ENCODE peak calls at places on chromosome 2, in six cellular contexts. One of them, this sample, is unnamed.

GRCh38 chr2:10798783-10799182 is 13.8 kb downstream of the PDIA6 start:
- DNase-seq in cardiac muscle cell: no peak
- DNase-seq in MM.1S: no peak
- DNase-seq in tibial artery: no peak
- DNase-seq in kidney: no peak
- DNase-seq in CD4-positive, alpha-beta memory T cell: no peak
- DNase-seq in this sample: no peak

GRCh38 chr2:133213651-133214050 is 354.6 kb downstream of the NCKAP5 start:
- DNase-seq in cardiac muscle cell: no peak
- DNase-seq in MM.1S: no peak
- DNase-seq in tibial artery: no peak
- DNase-seq in kidney: no peak
- DNase-seq in CD4-positive, alpha-beta memory T cell: no peak
- DNase-seq in this sample: no peak

GRCh38 chr2:230784840-230785239 is 72.2 kb downstream of the CAB39 start:
- DNase-seq in cardiac muscle cell: peak; percentile 37
- DNase-seq in MM.1S: no peak
- DNase-seq in tibial artery: no peak
- DNase-seq in kidney: no peak
- DNase-seq in CD4-positive, alpha-beta memory T cell: no peak
- DNase-seq in this sample: no peak

GRCh38 chr2:141020346-141020745 is 1110.5 kb downstream of the LRP1B start:
- DNase-seq in cardiac muscle cell: no peak
- DNase-seq in MM.1S: no peak
- DNase-seq in tibial artery: no peak
- DNase-seq in kidney: no peak
- DNase-seq in CD4-positive, alpha-beta memory T cell: no peak
- DNase-seq in this sample: no peak

GRCh38 chr2:227509824-227510619 is 38.1 kb downstream of the AGFG1 start:
- DNase-seq in cardiac muscle cell: peak; percentile 29
- DNase-seq in MM.1S: no peak
- DNase-seq in tibial artery: no peak
- DNase-seq in kidney: no peak
- DNase-seq in CD4-positive, alpha-beta memory T cell: no peak
- DNase-seq in this sample: no peak

GRCh38 chr2:234823877-234824376 is 127.9 kb upstream of the SH3BP4 start:
- DNase-seq in cardiac muscle cell: peak; percentile 95
- DNase-seq in MM.1S: no peak
- DNase-seq in tibial artery: peak; percentile 59
- DNase-seq in kidney: no peak
- DNase-seq in CD4-positive, alpha-beta memory T cell: no peak
- DNase-seq in this sample: peak; percentile 37

GRCh38 chr2:215360596-215360995 is 48.7 kb downstream of the ATIC start:
- DNase-seq in cardiac muscle cell: peak; percentile 14
- DNase-seq in MM.1S: no peak
- DNase-seq in tibial artery: no peak
- DNase-seq in kidney: no peak
- DNase-seq in CD4-positive, alpha-beta memory T cell: no peak
- DNase-seq in this sample: no peak

GRCh38 chr2:28263690-28264089 is 129.0 kb upstream of the FOSL2 start:
- DNase-seq in cardiac muscle cell: no peak
- DNase-seq in MM.1S: no peak
- DNase-seq in tibial artery: no peak
- DNase-seq in kidney: no peak
- DNase-seq in CD4-positive, alpha-beta memory T cell: no peak
- DNase-seq in this sample: no peak

GRCh38 chr2:86337235-86338099 is at the start of gene REEP1:
- DNase-seq in cardiac muscle cell: peak; percentile 10
- DNase-seq in MM.1S: peak; percentile 62
- DNase-seq in tibial artery: no peak
- DNase-seq in kidney: no peak
- DNase-seq in CD4-positive, alpha-beta memory T cell: no peak
- DNase-seq in this sample: peak; percentile 48

GRCh38 chr2:205771666-205772065 is 89.4 kb downstream of the NRP2 start:
- DNase-seq in cardiac muscle cell: no peak
- DNase-seq in MM.1S: no peak
- DNase-seq in tibial artery: no peak
- DNase-seq in kidney: no peak
- DNase-seq in CD4-positive, alpha-beta memory T cell: no peak
- DNase-seq in this sample: no peak

GRCh38 chr2:86029873-86030272 is 75.8 kb downstream of the POLR1A start:
- DNase-seq in cardiac muscle cell: no peak
- DNase-seq in MM.1S: no peak
- DNase-seq in tibial artery: no peak
- DNase-seq in kidney: no peak
- DNase-seq in CD4-positive, alpha-beta memory T cell: no peak
- DNase-seq in this sample: no peak

GRCh38 chr2:102967451-102967850 is 205.6 kb downstream of the TMEM182 start:
- DNase-seq in cardiac muscle cell: no peak
- DNase-seq in MM.1S: no peak
- DNase-seq in tibial artery: no peak
- DNase-seq in kidney: no peak
- DNase-seq in CD4-positive, alpha-beta memory T cell: no peak
- DNase-seq in this sample: no peak

GRCh38 chr2:37232131-37232933 is 874 bp downstream of the NDUFAF7 start:
- DNase-seq in cardiac muscle cell: peak; percentile 15
- DNase-seq in MM.1S: no peak
- DNase-seq in tibial artery: no peak
- DNase-seq in kidney: peak; percentile 69
- DNase-seq in CD4-positive, alpha-beta memory T cell: no peak
- DNase-seq in this sample: peak; percentile 20

GRCh38 chr2:227568852-227569169 is 29.9 kb upstream of the SCYGR2 start:
- DNase-seq in cardiac muscle cell: no peak
- DNase-seq in MM.1S: no peak
- DNase-seq in tibial artery: no peak
- DNase-seq in kidney: no peak
- DNase-seq in CD4-positive, alpha-beta memory T cell: no peak
- DNase-seq in this sample: no peak

GRCh38 chr2:8006181-8006580 is 675.7 kb upstream of the ID2 start:
- DNase-seq in cardiac muscle cell: no peak
- DNase-seq in MM.1S: no peak
- DNase-seq in tibial artery: no peak
- DNase-seq in kidney: no peak
- DNase-seq in CD4-positive, alpha-beta memory T cell: no peak
- DNase-seq in this sample: no peak

GRCh38 chr2:166451451-166451850 is 42.6 kb downstream of the SCN7A start:
- DNase-seq in cardiac muscle cell: no peak
- DNase-seq in MM.1S: no peak
- DNase-seq in tibial artery: no peak
- DNase-seq in kidney: no peak
- DNase-seq in CD4-positive, alpha-beta memory T cell: no peak
- DNase-seq in this sample: no peak

GRCh38 chr2:214902273-214902672 is 92.8 kb upstream of the BARD1 start:
- DNase-seq in cardiac muscle cell: no peak
- DNase-seq in MM.1S: peak; percentile 76
- DNase-seq in tibial artery: no peak
- DNase-seq in kidney: no peak
- DNase-seq in CD4-positive, alpha-beta memory T cell: no peak
- DNase-seq in this sample: no peak

GRCh38 chr2:141767051-141767450 is 363.8 kb downstream of the LRP1B start:
- DNase-seq in cardiac muscle cell: peak; percentile 12
- DNase-seq in MM.1S: no peak
- DNase-seq in tibial artery: no peak
- DNase-seq in kidney: no peak
- DNase-seq in CD4-positive, alpha-beta memory T cell: no peak
- DNase-seq in this sample: no peak

GRCh38 chr2:217652761-217653160 is 350.0 kb downstream of the TNS1 start:
- DNase-seq in cardiac muscle cell: no peak
- DNase-seq in MM.1S: no peak
- DNase-seq in tibial artery: no peak
- DNase-seq in kidney: no peak
- DNase-seq in CD4-positive, alpha-beta memory T cell: no peak
- DNase-seq in this sample: no peak

GRCh38 chr2:71974846-71975245 is 172.8 kb downstream of the CYP26B1 start:
- DNase-seq in cardiac muscle cell: peak; percentile 64
- DNase-seq in MM.1S: no peak
- DNase-seq in tibial artery: no peak
- DNase-seq in kidney: no peak
- DNase-seq in CD4-positive, alpha-beta memory T cell: no peak
- DNase-seq in this sample: no peak

GRCh38 chr2:27833931-27834330 is 56.3 kb downstream of the RBKS start:
- DNase-seq in cardiac muscle cell: no peak
- DNase-seq in MM.1S: no peak
- DNase-seq in tibial artery: no peak
- DNase-seq in kidney: no peak
- DNase-seq in CD4-positive, alpha-beta memory T cell: no peak
- DNase-seq in this sample: no peak

GRCh38 chr2:151042938-151043337 is 218.7 kb downstream of the RBM43 start:
- DNase-seq in cardiac muscle cell: no peak
- DNase-seq in MM.1S: no peak
- DNase-seq in tibial artery: no peak
- DNase-seq in kidney: no peak
- DNase-seq in CD4-positive, alpha-beta memory T cell: no peak
- DNase-seq in this sample: no peak

GRCh38 chr2:238114851-238115660 is 14.9 kb downstream of the ESPNL start:
- DNase-seq in cardiac muscle cell: no peak
- DNase-seq in MM.1S: no peak
- DNase-seq in tibial artery: no peak
- DNase-seq in kidney: peak; percentile 58
- DNase-seq in CD4-positive, alpha-beta memory T cell: no peak
- DNase-seq in this sample: peak; percentile 10

GRCh38 chr2:100036793-100037192 is 105.6 kb downstream of the AFF3 start:
- DNase-seq in cardiac muscle cell: no peak
- DNase-seq in MM.1S: no peak
- DNase-seq in tibial artery: no peak
- DNase-seq in kidney: no peak
- DNase-seq in CD4-positive, alpha-beta memory T cell: no peak
- DNase-seq in this sample: no peak

GRCh38 chr2:159290289-159290907 is 3.9 kb upstream of the WDSUB1 start:
- DNase-seq in cardiac muscle cell: peak; percentile 18
- DNase-seq in MM.1S: peak; percentile 53
- DNase-seq in tibial artery: peak; percentile 31
- DNase-seq in kidney: no peak
- DNase-seq in CD4-positive, alpha-beta memory T cell: peak; percentile 50
- DNase-seq in this sample: no peak

GRCh38 chr2:96537734-96538486 is 1.4 kb downstream of the ARID5A start:
- DNase-seq in cardiac muscle cell: no peak
- DNase-seq in MM.1S: peak; percentile 50
- DNase-seq in tibial artery: no peak
- DNase-seq in kidney: peak; percentile 84
- DNase-seq in CD4-positive, alpha-beta memory T cell: peak; percentile 83
- DNase-seq in this sample: peak; percentile 31

GRCh38 chr2:112149866-112150435 is 11.8 kb downstream of the FBLN7 start:
- DNase-seq in cardiac muscle cell: peak; percentile 3
- DNase-seq in MM.1S: no peak
- DNase-seq in tibial artery: no peak
- DNase-seq in kidney: no peak
- DNase-seq in CD4-positive, alpha-beta memory T cell: no peak
- DNase-seq in this sample: no peak
- H3K4me1 ChIP-seq in cardiac muscle cell: no peaks in the 10 kb centered on the region
- H3K4me1 ChIP-seq in MM.1S: no peaks in the 10 kb centered on the region
- H3K4me1 ChIP-seq in tibial artery: no peaks in the 10 kb centered on the region
- H3K4me1 ChIP-seq in kidney: no peaks in the 10 kb centered on the region
- H3K4me1 ChIP-seq in CD4-positive, alpha-beta memory T cell: peaks cover 8% of the 10 kb centered on the region
- H3K4me1 ChIP-seq in this sample: no peaks in the 10 kb centered on the region

GRCh38 chr2:64655873-64656272 is 2.2 kb upstream of the SERTAD2 start:
- DNase-seq in cardiac muscle cell: no peak
- DNase-seq in MM.1S: peak; percentile 64
- DNase-seq in tibial artery: no peak
- DNase-seq in kidney: no peak
- DNase-seq in CD4-positive, alpha-beta memory T cell: no peak
- DNase-seq in this sample: no peak
- H3K4me3 ChIP-seq in cardiac muscle cell: no peak overlapping the region
- H3K4me3 ChIP-seq in MM.1S: peak overlapping the region; percentile 17
- H3K4me3 ChIP-seq in tibial artery: no peak overlapping the region
- H3K4me3 ChIP-seq in kidney: no peak overlapping the region
- H3K4me3 ChIP-seq in CD4-positive, alpha-beta memory T cell: no peak overlapping the region
- H3K4me3 ChIP-seq in this sample: no peak overlapping the region

DNA sequence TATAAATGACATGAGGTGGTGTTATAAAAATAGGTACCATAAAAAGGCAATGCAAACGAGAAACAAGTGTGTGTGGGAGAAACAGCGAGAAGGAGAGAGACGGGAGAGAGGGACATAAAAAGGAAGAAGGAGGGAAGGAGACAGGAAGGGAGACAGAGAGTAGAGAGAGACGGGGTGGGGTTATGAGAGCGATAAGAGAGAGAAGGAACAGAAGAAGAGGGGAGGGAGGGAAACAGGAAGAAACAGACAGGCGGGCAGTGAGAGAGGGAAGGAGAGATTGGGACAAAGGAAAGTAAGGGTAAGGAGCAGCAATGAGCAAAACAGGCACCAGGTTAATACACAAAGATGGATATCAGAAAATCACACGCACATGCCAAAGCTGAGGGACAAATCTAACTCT is 83.7 kb downstream of the TGFA start:
- DNase-seq in cardiac muscle cell: no peak
- DNase-seq in MM.1S: no peak
- DNase-seq in tibial artery: no peak
- DNase-seq in kidney: no peak
- DNase-seq in CD4-positive, alpha-beta memory T cell: no peak
- DNase-seq in this sample: no peak
- H3K36me3 ChIP-seq in cardiac muscle cell: no peaks in the 10 kb centered on the region
- H3K36me3 ChIP-seq in MM.1S: no peaks in the 10 kb centered on the region
- H3K36me3 ChIP-seq in tibial artery: no peaks in the 10 kb centered on the region
- H3K36me3 ChIP-seq in kidney: no peaks in the 10 kb centered on the region
- H3K36me3 ChIP-seq in CD4-positive, alpha-beta memory T cell: no peaks in the 10 kb centered on the region
- H3K36me3 ChIP-seq in this sample: no peaks in the 10 kb centered on the region

DNA sequence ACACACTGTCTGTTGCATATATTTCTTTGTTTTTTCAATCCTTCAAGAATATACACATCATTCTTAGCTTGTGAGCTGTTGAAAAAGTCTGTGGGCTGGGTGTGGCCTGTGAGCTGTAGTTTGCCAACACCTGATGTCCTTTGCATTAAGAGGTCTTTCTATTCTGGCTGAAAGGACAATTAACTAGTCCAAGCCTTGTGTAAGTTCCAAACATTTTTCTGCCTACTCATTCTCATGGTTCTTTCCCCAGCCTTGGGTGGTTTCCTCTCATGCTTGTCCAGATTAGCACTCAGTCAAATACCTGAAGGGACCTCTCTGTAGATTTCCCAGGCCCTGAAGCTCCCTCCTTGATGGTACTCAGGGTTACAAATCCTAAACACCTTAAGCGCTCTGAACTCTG is 57.8 kb upstream of the NABP1 start:
- DNase-seq in cardiac muscle cell: no peak
- DNase-seq in MM.1S: no peak
- DNase-seq in tibial artery: no peak
- DNase-seq in kidney: no peak
- DNase-seq in CD4-positive, alpha-beta memory T cell: no peak
- DNase-seq in this sample: no peak
- H3K4me1 ChIP-seq in cardiac muscle cell: no peaks in the 10 kb centered on the region
- H3K4me1 ChIP-seq in MM.1S: peaks cover 22% of the 10 kb centered on the region
- H3K4me1 ChIP-seq in tibial artery: no peaks in the 10 kb centered on the region
- H3K4me1 ChIP-seq in kidney: no peaks in the 10 kb centered on the region
- H3K4me1 ChIP-seq in CD4-positive, alpha-beta memory T cell: peaks cover 73% of the 10 kb centered on the region
- H3K4me1 ChIP-seq in this sample: no peaks in the 10 kb centered on the region

This sample was measured in psoas muscle.